ENCODE peak calls at places on chromosomes 11 and 22, in eight cellular contexts. One of them, this sample, is unnamed.
A peak's percentile ranks its signal among the peaks of the same experiment; 100 is the strongest.

GRCh38 chr22:32971252-32971651 is 86.9 kb downstream of the SYN3 start:
- DNase-seq in 8988T: no peak
- DNase-seq in epithelial cell of esophagus: no peak
- DNase-seq in stimulated activated CD8-positive, alpha-beta memory T cell treated with anti-CD3 and anti-CD28 coated beads, Interleukin-2, amount 100 ng/mL, for 48 hours: no peak
- DNase-seq in stimulated activated CD4-positive, alpha-beta T cell treated with anti-CD3 and anti-CD28 coated beads, Interleukin-12 subunit alpha, Interleukin-12 subunit beta, amount 100 ng/mL, for 24 hours: no peak
- DNase-seq in BJ: no peak
- DNase-seq in central memory CD8-positive, alpha-beta T cell: no peak
- DNase-seq in upper lobe of right lung: no peak
- DNase-seq in this sample: no peak

GRCh38 chr11:106389096-106389495 is 311.6 kb downstream of the AASDHPPT start:
- DNase-seq in stimulated activated CD8-positive, alpha-beta memory T cell treated with anti-CD3 and anti-CD28 coated beads, Interleukin-2, amount 100 ng/mL, for 48 hours: no peak
- DNase-seq in 8988T: no peak
- DNase-seq in epithelial cell of esophagus: peak; percentile 70
- DNase-seq in BJ: peak; percentile 33
- DNase-seq in central memory CD8-positive, alpha-beta T cell: no peak
- DNase-seq in upper lobe of right lung: no peak
- DNase-seq in stimulated activated CD4-positive, alpha-beta T cell treated with anti-CD3 and anti-CD28 coated beads, Interleukin-12 subunit alpha, Interleukin-12 subunit beta, amount 100 ng/mL, for 24 hours: no peak
- DNase-seq in this sample: no peak

GRCh38 chr11:125951731-125952130 is 5.9 kb downstream of the VSIG10L2 start:
- DNase-seq in 8988T: no peak
- DNase-seq in upper lobe of right lung: no peak
- DNase-seq in stimulated activated CD8-positive, alpha-beta memory T cell treated with anti-CD3 and anti-CD28 coated beads, Interleukin-2, amount 100 ng/mL, for 48 hours: no peak
- DNase-seq in stimulated activated CD4-positive, alpha-beta T cell treated with anti-CD3 and anti-CD28 coated beads, Interleukin-12 subunit alpha, Interleukin-12 subunit beta, amount 100 ng/mL, for 24 hours: no peak
- DNase-seq in central memory CD8-positive, alpha-beta T cell: no peak
- DNase-seq in BJ: no peak
- DNase-seq in epithelial cell of esophagus: no peak
- DNase-seq in this sample: no peak

GRCh38 chr11:6655020-6655789 is 404 bp downstream of the DCHS1 start:
- DNase-seq in 8988T: no peak
- DNase-seq in stimulated activated CD8-positive, alpha-beta memory T cell treated with anti-CD3 and anti-CD28 coated beads, Interleukin-2, amount 100 ng/mL, for 48 hours: no peak
- DNase-seq in epithelial cell of esophagus: no peak
- DNase-seq in upper lobe of right lung: peak; percentile 68
- DNase-seq in central memory CD8-positive, alpha-beta T cell: no peak
- DNase-seq in BJ: no peak
- DNase-seq in stimulated activated CD4-positive, alpha-beta T cell treated with anti-CD3 and anti-CD28 coated beads, Interleukin-12 subunit alpha, Interleukin-12 subunit beta, amount 100 ng/mL, for 24 hours: no peak
- DNase-seq in this sample: no peak

GRCh38 chr22:37032535-37033460 is 13.3 kb downstream of the MPST start:
- DNase-seq in epithelial cell of esophagus: peak; percentile 96
- DNase-seq in stimulated activated CD8-positive, alpha-beta memory T cell treated with anti-CD3 and anti-CD28 coated beads, Interleukin-2, amount 100 ng/mL, for 48 hours: no peak
- DNase-seq in BJ: no peak
- DNase-seq in upper lobe of right lung: peak; percentile 90
- DNase-seq in central memory CD8-positive, alpha-beta T cell: no peak
- DNase-seq in stimulated activated CD4-positive, alpha-beta T cell treated with anti-CD3 and anti-CD28 coated beads, Interleukin-12 subunit alpha, Interleukin-12 subunit beta, amount 100 ng/mL, for 24 hours: no peak
- DNase-seq in 8988T: no peak
- DNase-seq in this sample: no peak

GRCh38 chr11:118129475-118130196 is 23.0 kb downstream of the SCN4B start:
- DNase-seq in upper lobe of right lung: peak; percentile 45
- DNase-seq in epithelial cell of esophagus: no peak
- DNase-seq in BJ: no peak
- DNase-seq in stimulated activated CD8-positive, alpha-beta memory T cell treated with anti-CD3 and anti-CD28 coated beads, Interleukin-2, amount 100 ng/mL, for 48 hours: no peak
- DNase-seq in central memory CD8-positive, alpha-beta T cell: no peak
- DNase-seq in stimulated activated CD4-positive, alpha-beta T cell treated with anti-CD3 and anti-CD28 coated beads, Interleukin-12 subunit alpha, Interleukin-12 subunit beta, amount 100 ng/mL, for 24 hours: no peak
- DNase-seq in 8988T: no peak
- DNase-seq in this sample: no peak

GRCh38 chr11:134264966-134265365 is 11.2 kb upstream of the GLB1L3 start:
- DNase-seq in stimulated activated CD4-positive, alpha-beta T cell treated with anti-CD3 and anti-CD28 coated beads, Interleukin-12 subunit alpha, Interleukin-12 subunit beta, amount 100 ng/mL, for 24 hours: no peak
- DNase-seq in upper lobe of right lung: no peak
- DNase-seq in stimulated activated CD8-positive, alpha-beta memory T cell treated with anti-CD3 and anti-CD28 coated beads, Interleukin-2, amount 100 ng/mL, for 48 hours: no peak
- DNase-seq in epithelial cell of esophagus: no peak
- DNase-seq in 8988T: no peak
- DNase-seq in central memory CD8-positive, alpha-beta T cell: no peak
- DNase-seq in BJ: no peak
- DNase-seq in this sample: no peak

GRCh38 chr11:123773026-123773425 is 18.7 kb upstream of the OR6X1 start:
- DNase-seq in 8988T: no peak
- DNase-seq in BJ: no peak
- DNase-seq in stimulated activated CD8-positive, alpha-beta memory T cell treated with anti-CD3 and anti-CD28 coated beads, Interleukin-2, amount 100 ng/mL, for 48 hours: no peak
- DNase-seq in epithelial cell of esophagus: peak; percentile 17
- DNase-seq in stimulated activated CD4-positive, alpha-beta T cell treated with anti-CD3 and anti-CD28 coated beads, Interleukin-12 subunit alpha, Interleukin-12 subunit beta, amount 100 ng/mL, for 24 hours: no peak
- DNase-seq in central memory CD8-positive, alpha-beta T cell: no peak
- DNase-seq in upper lobe of right lung: no peak
- DNase-seq in this sample: no peak

GRCh38 chr11:64500176-64501013 is 90.6 kb upstream of the SLC22A12 start:
- DNase-seq in stimulated activated CD4-positive, alpha-beta T cell treated with anti-CD3 and anti-CD28 coated beads, Interleukin-12 subunit alpha, Interleukin-12 subunit beta, amount 100 ng/mL, for 24 hours: no peak
- DNase-seq in 8988T: no peak
- DNase-seq in BJ: no peak
- DNase-seq in epithelial cell of esophagus: no peak
- DNase-seq in upper lobe of right lung: no peak
- DNase-seq in stimulated activated CD8-positive, alpha-beta memory T cell treated with anti-CD3 and anti-CD28 coated beads, Interleukin-2, amount 100 ng/mL, for 48 hours: no peak
- DNase-seq in central memory CD8-positive, alpha-beta T cell: no peak
- DNase-seq in this sample: no peak

GRCh38 chr22:39778055-39778454 is 115.5 kb downstream of the ENTHD1 start:
- DNase-seq in 8988T: no peak
- DNase-seq in stimulated activated CD8-positive, alpha-beta memory T cell treated with anti-CD3 and anti-CD28 coated beads, Interleukin-2, amount 100 ng/mL, for 48 hours: no peak
- DNase-seq in epithelial cell of esophagus: no peak
- DNase-seq in central memory CD8-positive, alpha-beta T cell: no peak
- DNase-seq in stimulated activated CD4-positive, alpha-beta T cell treated with anti-CD3 and anti-CD28 coated beads, Interleukin-12 subunit alpha, Interleukin-12 subunit beta, amount 100 ng/mL, for 24 hours: no peak
- DNase-seq in upper lobe of right lung: no peak
- DNase-seq in BJ: no peak
- DNase-seq in this sample: no peak

GRCh38 chr11:976431-977160 is 50.9 kb downstream of the AP2A2 start:
- DNase-seq in upper lobe of right lung: no peak
- DNase-seq in 8988T: no peak
- DNase-seq in BJ: no peak
- DNase-seq in central memory CD8-positive, alpha-beta T cell: no peak
- DNase-seq in epithelial cell of esophagus: no peak
- DNase-seq in stimulated activated CD8-positive, alpha-beta memory T cell treated with anti-CD3 and anti-CD28 coated beads, Interleukin-2, amount 100 ng/mL, for 48 hours: no peak
- DNase-seq in stimulated activated CD4-positive, alpha-beta T cell treated with anti-CD3 and anti-CD28 coated beads, Interleukin-12 subunit alpha, Interleukin-12 subunit beta, amount 100 ng/mL, for 24 hours: no peak
- DNase-seq in this sample: no peak

GRCh38 chr11:12287374-12288211 is 89.8 kb upstream of the PARVA start:
- DNase-seq in central memory CD8-positive, alpha-beta T cell: peak; percentile 8
- DNase-seq in stimulated activated CD8-positive, alpha-beta memory T cell treated with anti-CD3 and anti-CD28 coated beads, Interleukin-2, amount 100 ng/mL, for 48 hours: no peak
- DNase-seq in BJ: peak; percentile 87
- DNase-seq in epithelial cell of esophagus: peak; percentile 93
- DNase-seq in upper lobe of right lung: no peak
- DNase-seq in stimulated activated CD4-positive, alpha-beta T cell treated with anti-CD3 and anti-CD28 coated beads, Interleukin-12 subunit alpha, Interleukin-12 subunit beta, amount 100 ng/mL, for 24 hours: no peak
- DNase-seq in 8988T: peak; percentile 70
- DNase-seq in this sample: peak; percentile 39

GRCh38 chr11:16280256-16280682 is 76.1 kb downstream of the SOX6 start:
- DNase-seq in epithelial cell of esophagus: peak; percentile 95
- DNase-seq in 8988T: no peak
- DNase-seq in stimulated activated CD4-positive, alpha-beta T cell treated with anti-CD3 and anti-CD28 coated beads, Interleukin-12 subunit alpha, Interleukin-12 subunit beta, amount 100 ng/mL, for 24 hours: no peak
- DNase-seq in stimulated activated CD8-positive, alpha-beta memory T cell treated with anti-CD3 and anti-CD28 coated beads, Interleukin-2, amount 100 ng/mL, for 48 hours: no peak
- DNase-seq in upper lobe of right lung: no peak
- DNase-seq in BJ: no peak
- DNase-seq in central memory CD8-positive, alpha-beta T cell: no peak
- DNase-seq in this sample: peak; percentile 43

GRCh38 chr11:76469141-76469540 is 24.3 kb downstream of the EMSY start:
- DNase-seq in stimulated activated CD8-positive, alpha-beta memory T cell treated with anti-CD3 and anti-CD28 coated beads, Interleukin-2, amount 100 ng/mL, for 48 hours: no peak
- DNase-seq in epithelial cell of esophagus: no peak
- DNase-seq in 8988T: no peak
- DNase-seq in BJ: no peak
- DNase-seq in upper lobe of right lung: no peak
- DNase-seq in central memory CD8-positive, alpha-beta T cell: no peak
- DNase-seq in stimulated activated CD4-positive, alpha-beta T cell treated with anti-CD3 and anti-CD28 coated beads, Interleukin-12 subunit alpha, Interleukin-12 subunit beta, amount 100 ng/mL, for 24 hours: no peak
- DNase-seq in this sample: no peak

GRCh38 chr22:35616043-35616442 is 1.1 kb downstream of the MB start:
- DNase-seq in central memory CD8-positive, alpha-beta T cell: no peak
- DNase-seq in stimulated activated CD8-positive, alpha-beta memory T cell treated with anti-CD3 and anti-CD28 coated beads, Interleukin-2, amount 100 ng/mL, for 48 hours: no peak
- DNase-seq in BJ: no peak
- DNase-seq in upper lobe of right lung: no peak
- DNase-seq in 8988T: no peak
- DNase-seq in stimulated activated CD4-positive, alpha-beta T cell treated with anti-CD3 and anti-CD28 coated beads, Interleukin-12 subunit alpha, Interleukin-12 subunit beta, amount 100 ng/mL, for 24 hours: no peak
- DNase-seq in epithelial cell of esophagus: no peak
- DNase-seq in this sample: no peak

GRCh38 chr22:20946080-20946986 is 20.7 kb upstream of the AIFM3 start:
- DNase-seq in 8988T: no peak
- DNase-seq in epithelial cell of esophagus: peak; percentile 57
- DNase-seq in central memory CD8-positive, alpha-beta T cell: no peak
- DNase-seq in upper lobe of right lung: no peak
- DNase-seq in stimulated activated CD8-positive, alpha-beta memory T cell treated with anti-CD3 and anti-CD28 coated beads, Interleukin-2, amount 100 ng/mL, for 48 hours: no peak
- DNase-seq in stimulated activated CD4-positive, alpha-beta T cell treated with anti-CD3 and anti-CD28 coated beads, Interleukin-12 subunit alpha, Interleukin-12 subunit beta, amount 100 ng/mL, for 24 hours: no peak
- DNase-seq in BJ: no peak
- DNase-seq in this sample: no peak

GRCh38 chr11:34602245-34602644 is 18.6 kb upstream of the EHF start:
- DNase-seq in stimulated activated CD8-positive, alpha-beta memory T cell treated with anti-CD3 and anti-CD28 coated beads, Interleukin-2, amount 100 ng/mL, for 48 hours: no peak
- DNase-seq in upper lobe of right lung: no peak
- DNase-seq in 8988T: no peak
- DNase-seq in epithelial cell of esophagus: peak; percentile 52
- DNase-seq in stimulated activated CD4-positive, alpha-beta T cell treated with anti-CD3 and anti-CD28 coated beads, Interleukin-12 subunit alpha, Interleukin-12 subunit beta, amount 100 ng/mL, for 24 hours: no peak
- DNase-seq in BJ: no peak
- DNase-seq in central memory CD8-positive, alpha-beta T cell: no peak
- DNase-seq in this sample: no peak

GRCh38 chr11:96714689-96715088 is 324.9 kb downstream of the JRKL start:
- DNase-seq in 8988T: no peak
- DNase-seq in stimulated activated CD4-positive, alpha-beta T cell treated with anti-CD3 and anti-CD28 coated beads, Interleukin-12 subunit alpha, Interleukin-12 subunit beta, amount 100 ng/mL, for 24 hours: no peak
- DNase-seq in central memory CD8-positive, alpha-beta T cell: no peak
- DNase-seq in BJ: no peak
- DNase-seq in upper lobe of right lung: no peak
- DNase-seq in epithelial cell of esophagus: no peak
- DNase-seq in stimulated activated CD8-positive, alpha-beta memory T cell treated with anti-CD3 and anti-CD28 coated beads, Interleukin-2, amount 100 ng/mL, for 48 hours: no peak
- DNase-seq in this sample: no peak

GRCh38 chr11:10379871-10380568 is 75.0 kb upstream of the AMPD3 start:
- DNase-seq in central memory CD8-positive, alpha-beta T cell: no peak
- DNase-seq in stimulated activated CD8-positive, alpha-beta memory T cell treated with anti-CD3 and anti-CD28 coated beads, Interleukin-2, amount 100 ng/mL, for 48 hours: no peak
- DNase-seq in 8988T: no peak
- DNase-seq in upper lobe of right lung: no peak
- DNase-seq in epithelial cell of esophagus: peak; percentile 60
- DNase-seq in stimulated activated CD4-positive, alpha-beta T cell treated with anti-CD3 and anti-CD28 coated beads, Interleukin-12 subunit alpha, Interleukin-12 subunit beta, amount 100 ng/mL, for 24 hours: no peak
- DNase-seq in BJ: no peak
- DNase-seq in this sample: no peak

GRCh38 chr11:69504127-69504526 is 22.7 kb downstream of the LINC01488 start:
- DNase-seq in BJ: no peak
- DNase-seq in epithelial cell of esophagus: no peak
- DNase-seq in stimulated activated CD4-positive, alpha-beta T cell treated with anti-CD3 and anti-CD28 coated beads, Interleukin-12 subunit alpha, Interleukin-12 subunit beta, amount 100 ng/mL, for 24 hours: no peak
- DNase-seq in stimulated activated CD8-positive, alpha-beta memory T cell treated with anti-CD3 and anti-CD28 coated beads, Interleukin-2, amount 100 ng/mL, for 48 hours: no peak
- DNase-seq in upper lobe of right lung: peak; percentile 49
- DNase-seq in central memory CD8-positive, alpha-beta T cell: no peak
- DNase-seq in 8988T: no peak
- DNase-seq in this sample: no peak

GRCh38 chr11:66289548-66290331 is 797 bp upstream of the YIF1A start:
- DNase-seq in stimulated activated CD8-positive, alpha-beta memory T cell treated with anti-CD3 and anti-CD28 coated beads, Interleukin-2, amount 100 ng/mL, for 48 hours: peak; percentile 61
- DNase-seq in epithelial cell of esophagus: no peak
- DNase-seq in 8988T: no peak
- DNase-seq in upper lobe of right lung: peak; percentile 90
- DNase-seq in BJ: no peak
- DNase-seq in stimulated activated CD4-positive, alpha-beta T cell treated with anti-CD3 and anti-CD28 coated beads, Interleukin-12 subunit alpha, Interleukin-12 subunit beta, amount 100 ng/mL, for 24 hours: peak; percentile 65
- DNase-seq in central memory CD8-positive, alpha-beta T cell: no peak
- DNase-seq in this sample: no peak

GRCh38 chr11:75492181-75492820 is 33.4 kb downstream of the GDPD5 start:
- DNase-seq in BJ: no peak
- DNase-seq in central memory CD8-positive, alpha-beta T cell: no peak
- DNase-seq in upper lobe of right lung: no peak
- DNase-seq in epithelial cell of esophagus: peak; percentile 62
- DNase-seq in 8988T: peak; percentile 59
- DNase-seq in stimulated activated CD4-positive, alpha-beta T cell treated with anti-CD3 and anti-CD28 coated beads, Interleukin-12 subunit alpha, Interleukin-12 subunit beta, amount 100 ng/mL, for 24 hours: peak; percentile 12
- DNase-seq in stimulated activated CD8-positive, alpha-beta memory T cell treated with anti-CD3 and anti-CD28 coated beads, Interleukin-2, amount 100 ng/mL, for 48 hours: peak; percentile 37
- DNase-seq in this sample: peak; percentile 43

GRCh38 chr22:48478529-48479265 is 1349.0 kb downstream of the BRD1 start:
- DNase-seq in stimulated activated CD8-positive, alpha-beta memory T cell treated with anti-CD3 and anti-CD28 coated beads, Interleukin-2, amount 100 ng/mL, for 48 hours: no peak
- DNase-seq in stimulated activated CD4-positive, alpha-beta T cell treated with anti-CD3 and anti-CD28 coated beads, Interleukin-12 subunit alpha, Interleukin-12 subunit beta, amount 100 ng/mL, for 24 hours: no peak
- DNase-seq in upper lobe of right lung: no peak
- DNase-seq in BJ: no peak
- DNase-seq in central memory CD8-positive, alpha-beta T cell: no peak
- DNase-seq in epithelial cell of esophagus: no peak
- DNase-seq in 8988T: no peak
- DNase-seq in this sample: no peak

GRCh38 chr22:19103881-19104821 is 18.1 kb downstream of the DGCR2 start:
- DNase-seq in upper lobe of right lung: no peak
- DNase-seq in epithelial cell of esophagus: peak; percentile 40
- DNase-seq in stimulated activated CD4-positive, alpha-beta T cell treated with anti-CD3 and anti-CD28 coated beads, Interleukin-12 subunit alpha, Interleukin-12 subunit beta, amount 100 ng/mL, for 24 hours: no peak
- DNase-seq in BJ: no peak
- DNase-seq in 8988T: no peak
- DNase-seq in stimulated activated CD8-positive, alpha-beta memory T cell treated with anti-CD3 and anti-CD28 coated beads, Interleukin-2, amount 100 ng/mL, for 48 hours: no peak
- DNase-seq in central memory CD8-positive, alpha-beta T cell: no peak
- DNase-seq in this sample: no peak

GRCh38 chr11:30585892-30586250 is 282 bp downstream of the MPPED2 start:
- DNase-seq in upper lobe of right lung: peak; percentile 61
- DNase-seq in 8988T: no peak
- DNase-seq in BJ: no peak
- DNase-seq in stimulated activated CD8-positive, alpha-beta memory T cell treated with anti-CD3 and anti-CD28 coated beads, Interleukin-2, amount 100 ng/mL, for 48 hours: no peak
- DNase-seq in central memory CD8-positive, alpha-beta T cell: no peak
- DNase-seq in epithelial cell of esophagus: no peak
- DNase-seq in stimulated activated CD4-positive, alpha-beta T cell treated with anti-CD3 and anti-CD28 coated beads, Interleukin-12 subunit alpha, Interleukin-12 subunit beta, amount 100 ng/mL, for 24 hours: no peak
- DNase-seq in this sample: no peak

GRCh38 chr11:68261749-68262543 is 9.8 kb downstream of the C11orf24 start:
- DNase-seq in epithelial cell of esophagus: no peak
- DNase-seq in BJ: no peak
- DNase-seq in upper lobe of right lung: no peak
- DNase-seq in central memory CD8-positive, alpha-beta T cell: no peak
- DNase-seq in 8988T: no peak
- DNase-seq in stimulated activated CD4-positive, alpha-beta T cell treated with anti-CD3 and anti-CD28 coated beads, Interleukin-12 subunit alpha, Interleukin-12 subunit beta, amount 100 ng/mL, for 24 hours: no peak
- DNase-seq in stimulated activated CD8-positive, alpha-beta memory T cell treated with anti-CD3 and anti-CD28 coated beads, Interleukin-2, amount 100 ng/mL, for 48 hours: no peak
- DNase-seq in this sample: no peak

GRCh38 chr11:66864924-66865697 is 8.2 kb downstream of the LRFN4 start:
- DNase-seq in central memory CD8-positive, alpha-beta T cell: no peak
- DNase-seq in 8988T: no peak
- DNase-seq in upper lobe of right lung: no peak
- DNase-seq in epithelial cell of esophagus: no peak
- DNase-seq in stimulated activated CD8-positive, alpha-beta memory T cell treated with anti-CD3 and anti-CD28 coated beads, Interleukin-2, amount 100 ng/mL, for 48 hours: no peak
- DNase-seq in BJ: no peak
- DNase-seq in stimulated activated CD4-positive, alpha-beta T cell treated with anti-CD3 and anti-CD28 coated beads, Interleukin-12 subunit alpha, Interleukin-12 subunit beta, amount 100 ng/mL, for 24 hours: no peak
- DNase-seq in this sample: no peak

GRCh38 chr11:64357904-64358535 is 942 bp upstream of the RPS6KA4 start:
- DNase-seq in epithelial cell of esophagus: peak; percentile 85
- DNase-seq in 8988T: peak; percentile 96
- DNase-seq in stimulated activated CD4-positive, alpha-beta T cell treated with anti-CD3 and anti-CD28 coated beads, Interleukin-12 subunit alpha, Interleukin-12 subunit beta, amount 100 ng/mL, for 24 hours: no peak
- DNase-seq in stimulated activated CD8-positive, alpha-beta memory T cell treated with anti-CD3 and anti-CD28 coated beads, Interleukin-2, amount 100 ng/mL, for 48 hours: peak; percentile 59
- DNase-seq in upper lobe of right lung: no peak
- DNase-seq in central memory CD8-positive, alpha-beta T cell: no peak
- DNase-seq in BJ: no peak
- DNase-seq in this sample: no peak

GRCh38 chr22:22032906-22033802 is 50.6 kb upstream of the TOP3B start:
- DNase-seq in epithelial cell of esophagus: no peak
- DNase-seq in stimulated activated CD4-positive, alpha-beta T cell treated with anti-CD3 and anti-CD28 coated beads, Interleukin-12 subunit alpha, Interleukin-12 subunit beta, amount 100 ng/mL, for 24 hours: no peak
- DNase-seq in 8988T: no peak
- DNase-seq in central memory CD8-positive, alpha-beta T cell: no peak
- DNase-seq in BJ: no peak
- DNase-seq in stimulated activated CD8-positive, alpha-beta memory T cell treated with anti-CD3 and anti-CD28 coated beads, Interleukin-2, amount 100 ng/mL, for 48 hours: no peak
- DNase-seq in upper lobe of right lung: no peak
- DNase-seq in this sample: no peak

GRCh38 chr11:46326813-46327416 is 20.3 kb upstream of the DGKZ start:
- DNase-seq in upper lobe of right lung: no peak
- DNase-seq in 8988T: no peak
- DNase-seq in epithelial cell of esophagus: no peak
- DNase-seq in stimulated activated CD8-positive, alpha-beta memory T cell treated with anti-CD3 and anti-CD28 coated beads, Interleukin-2, amount 100 ng/mL, for 48 hours: no peak
- DNase-seq in stimulated activated CD4-positive, alpha-beta T cell treated with anti-CD3 and anti-CD28 coated beads, Interleukin-12 subunit alpha, Interleukin-12 subunit beta, amount 100 ng/mL, for 24 hours: no peak
- DNase-seq in BJ: no peak
- DNase-seq in central memory CD8-positive, alpha-beta T cell: no peak
- DNase-seq in this sample: no peak

GRCh38 chr11:59857444-59858434 is 8.5 kb downstream of the TCN1 start:
- DNase-seq in epithelial cell of esophagus: peak; percentile 68
- DNase-seq in BJ: no peak
- DNase-seq in upper lobe of right lung: no peak
- DNase-seq in central memory CD8-positive, alpha-beta T cell: no peak
- DNase-seq in 8988T: no peak
- DNase-seq in stimulated activated CD4-positive, alpha-beta T cell treated with anti-CD3 and anti-CD28 coated beads, Interleukin-12 subunit alpha, Interleukin-12 subunit beta, amount 100 ng/mL, for 24 hours: no peak
- DNase-seq in stimulated activated CD8-positive, alpha-beta memory T cell treated with anti-CD3 and anti-CD28 coated beads, Interleukin-2, amount 100 ng/mL, for 48 hours: no peak
- DNase-seq in this sample: no peak

GRCh38 chr11:86519064-86519911 is 144.6 kb downstream of the CCDC81 start:
- DNase-seq in epithelial cell of esophagus: no peak
- DNase-seq in stimulated activated CD8-positive, alpha-beta memory T cell treated with anti-CD3 and anti-CD28 coated beads, Interleukin-2, amount 100 ng/mL, for 48 hours: no peak
- DNase-seq in upper lobe of right lung: no peak
- DNase-seq in BJ: peak; percentile 57
- DNase-seq in 8988T: no peak
- DNase-seq in central memory CD8-positive, alpha-beta T cell: no peak
- DNase-seq in stimulated activated CD4-positive, alpha-beta T cell treated with anti-CD3 and anti-CD28 coated beads, Interleukin-12 subunit alpha, Interleukin-12 subunit beta, amount 100 ng/mL, for 24 hours: no peak
- DNase-seq in this sample: no peak

GRCh38 chr11:93921695-93922468 is 71.5 kb upstream of the VSTM5 start:
- DNase-seq in 8988T: peak; percentile 41
- DNase-seq in stimulated activated CD8-positive, alpha-beta memory T cell treated with anti-CD3 and anti-CD28 coated beads, Interleukin-2, amount 100 ng/mL, for 48 hours: no peak
- DNase-seq in upper lobe of right lung: no peak
- DNase-seq in central memory CD8-positive, alpha-beta T cell: no peak
- DNase-seq in epithelial cell of esophagus: peak; percentile 82
- DNase-seq in BJ: no peak
- DNase-seq in stimulated activated CD4-positive, alpha-beta T cell treated with anti-CD3 and anti-CD28 coated beads, Interleukin-12 subunit alpha, Interleukin-12 subunit beta, amount 100 ng/mL, for 24 hours: no peak
- DNase-seq in this sample: peak; percentile 75

GRCh38 chr11:76385903-76386302 is 4.8 kb downstream of the GVQW3 start:
- DNase-seq in epithelial cell of esophagus: no peak
- DNase-seq in stimulated activated CD8-positive, alpha-beta memory T cell treated with anti-CD3 and anti-CD28 coated beads, Interleukin-2, amount 100 ng/mL, for 48 hours: no peak
- DNase-seq in central memory CD8-positive, alpha-beta T cell: no peak
- DNase-seq in upper lobe of right lung: no peak
- DNase-seq in 8988T: no peak
- DNase-seq in stimulated activated CD4-positive, alpha-beta T cell treated with anti-CD3 and anti-CD28 coated beads, Interleukin-12 subunit alpha, Interleukin-12 subunit beta, amount 100 ng/mL, for 24 hours: no peak
- DNase-seq in BJ: no peak
- DNase-seq in this sample: no peak